ENCODE peak calls at places on chromosome 2, in five cellular contexts. B, G, L, P and T are unnamed samples.

GRCh38 chr2:64262068-64262467 is 117.8 kb upstream of the PELI1 start:
- DNase-seq in B (no peak), G (peak), L (peak), P (no peak), T (no peak)

GRCh38 chr2:208042041-208042440 is 16.7 kb upstream of the PLEKHM3 start:
- DNase-seq in B (no peak), G (peak), L (no peak), P (no peak), T (no peak)

GRCh38 chr2:96906719-96907404 is 37.0 kb upstream of the SEMA4C start:
- DNase-seq in B (no peak), G (no peak), L (peak), P (no peak), T (no peak)

GRCh38 chr2:201194097-201194496 is 11.2 kb downstream of the CASP10 start:
- DNase-seq in B (no peak), G (no peak), L (no peak), P (peak), T (no peak)

GRCh38 chr2:160050147-160050546 is 12.3 kb downstream of the PLA2R1 start:
- DNase-seq in B (no peak), G (no peak), L (no peak), P (no peak), T (no peak)

GRCh38 chr2:191974676-191975075 is 127.8 kb upstream of the CAVIN2 start:
- DNase-seq in B (no peak), G (no peak), L (no peak), P (no peak), T (no peak)

GRCh38 chr2:196758474-196759377 is 40.8 kb downstream of the GTF3C3 start:
- DNase-seq in B (no peak), G (no peak), L (no peak), P (no peak), T (no peak)

GRCh38 chr2:235300368-235301201 is 193.3 kb upstream of the AGAP1 start:
- DNase-seq in B (no peak), G (no peak), L (no peak), P (no peak), T (no peak)

GRCh38 chr2:215970425-215970824 is 42.9 kb downstream of the MREG start:
- DNase-seq in B (no peak), G (no peak), L (no peak), P (no peak), T (no peak)

GRCh38 chr2:113174369-113174735 is 581 bp downstream of the PSD4 start:
- DNase-seq in B (no peak), G (no peak), L (no peak), P (no peak), T (no peak)

GRCh38 chr2:43222472-43223146 is 3.8 kb downstream of the ZFP36L2 start:
- DNase-seq in B (no peak), G (no peak), L (no peak), P (no peak), T (no peak)

DNA sequence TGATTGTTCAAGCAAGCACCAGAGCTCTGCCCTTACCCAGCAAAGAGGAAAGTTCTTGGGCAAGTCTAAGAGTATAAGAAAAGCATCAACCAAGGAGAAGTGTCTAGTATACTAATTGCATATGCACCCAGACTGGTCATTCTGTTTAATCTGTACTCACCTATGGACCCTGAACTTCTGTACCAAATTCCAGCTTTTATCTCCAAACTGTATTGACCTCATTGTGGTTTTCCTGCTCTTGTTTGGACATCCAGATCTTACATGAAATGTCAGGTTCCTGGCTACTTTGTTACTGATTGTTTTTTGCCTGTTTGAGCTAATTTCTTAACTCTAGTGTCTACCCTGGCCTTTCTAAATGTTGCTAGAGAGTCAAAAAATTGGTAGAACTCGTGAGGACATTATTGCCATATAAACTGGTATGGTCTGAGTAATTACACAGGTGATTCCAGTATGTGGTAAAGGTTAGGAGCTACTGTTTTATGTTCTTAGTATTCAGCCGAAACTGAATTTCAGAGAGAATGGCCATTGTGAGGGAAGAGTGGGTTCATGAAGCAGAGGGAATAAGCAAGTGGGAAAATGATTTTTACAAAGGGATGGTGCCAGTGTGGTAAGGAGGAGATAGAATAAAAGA is 146.3 kb downstream of the HNMT start:
- DNase-seq in B (no peak), G (peak), L (no peak), P (no peak), T (no peak)
- TF ChIP-seq SUZ12 in B (no peak), G (no peak), L (no peak), P (no peak), T (no peak)

GRCh38 chr2:239399404-239399999 is 1.3 kb downstream of the HDAC4 start:
- DNase-seq in B (no peak), G (peak), L (no peak), P (no peak), T (no peak)

GRCh38 chr2:239400000-239400831 is 604 bp downstream of the HDAC4 start:
- DNase-seq in B (no peak), G (peak), L (no peak), P (no peak), T (peak)

GRCh38 chr2:239396881-239397681 is 3.7 kb downstream of the HDAC4 start:
- DNase-seq in B (no peak), G (no peak), L (no peak), P (no peak), T (no peak)

GRCh38 chr2:239398536-239398935 is 2.3 kb downstream of the HDAC4 start:
- DNase-seq in B (no peak), G (no peak), L (no peak), P (no peak), T (no peak)

DNA sequence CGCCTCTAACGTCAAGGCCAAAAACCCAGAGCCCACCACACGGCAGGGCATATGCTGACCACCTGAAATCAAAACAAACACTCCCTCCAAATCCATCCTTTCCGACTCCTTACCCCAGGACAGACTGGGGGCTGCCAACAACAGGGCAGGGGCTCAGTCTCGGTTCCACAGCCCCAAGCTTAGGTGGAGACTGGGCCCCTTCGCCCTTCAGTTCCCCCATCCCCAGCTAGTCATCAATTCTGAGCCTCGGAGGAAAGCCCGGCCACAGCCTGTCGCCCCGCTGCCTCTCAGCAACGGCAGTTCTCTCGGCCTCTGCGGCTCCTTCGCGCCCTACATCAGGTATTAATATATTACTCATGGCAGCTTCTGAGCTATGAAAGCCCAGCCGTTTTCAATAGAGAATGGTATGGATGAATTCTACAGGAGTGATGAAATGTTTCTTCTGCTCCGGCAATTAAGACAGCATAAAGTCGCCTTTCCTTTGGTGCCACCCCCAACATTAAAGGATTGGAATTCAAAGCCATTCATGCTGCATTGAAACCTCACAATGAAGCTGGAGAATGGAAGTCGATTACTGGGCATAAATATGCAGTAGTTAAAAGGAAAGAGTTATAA is 2.9 kb downstream of the HDAC4 start:
- DNase-seq in B (no peak), G (no peak), L (no peak), P (no peak), T (no peak)
- TF ChIP-seq SUZ12 in B (no peak), G (no peak), L (no peak), P (no peak), T (no peak)

GRCh38 chr2:195307751-195308150 is 349.3 kb upstream of the SLC39A10 start:
- DNase-seq in B (peak), G (no peak), L (no peak), P (no peak), T (no peak)
- TF ChIP-seq SUZ12 in B (no peak), G (no peak), L (no peak), P (no peak), T (no peak)

GRCh38 chr2:166361351-166362153 is 14.2 kb downstream of the SCN9A start:
- DNase-seq in B (no peak), G (peak), L (no peak), P (no peak), T (no peak)

GRCh38 chr2:166365239-166365638 is 10.5 kb downstream of the SCN9A start:
- DNase-seq in B (no peak), G (no peak), L (no peak), P (no peak), T (no peak)

GRCh38 chr2:166360906-166361305 is 14.8 kb downstream of the SCN9A start:
- DNase-seq in B (no peak), G (no peak), L (no peak), P (no peak), T (no peak)

GRCh38 chr2:166364476-166365161 is 11.1 kb downstream of the SCN9A start:
- DNase-seq in B (no peak), G (no peak), L (no peak), P (no peak), T (no peak)

GRCh38 chr2:166365803-166366420 is 9.8 kb downstream of the SCN9A start:
- DNase-seq in B (no peak), G (no peak), L (no peak), P (no peak), T (no peak)
- TF ChIP-seq SUZ12 in B (no peak), G (no peak), L (no peak), P (no peak), T (no peak)

GRCh38 chr2:217858519-217859466 is 144.0 kb downstream of the TNS1 start:
- DNase-seq in B (no peak), G (peak), L (no peak), P (no peak), T (peak)
- TF ChIP-seq SUZ12 in B (no peak), G (no peak), L (no peak), P (no peak), T (no peak)

DNA sequence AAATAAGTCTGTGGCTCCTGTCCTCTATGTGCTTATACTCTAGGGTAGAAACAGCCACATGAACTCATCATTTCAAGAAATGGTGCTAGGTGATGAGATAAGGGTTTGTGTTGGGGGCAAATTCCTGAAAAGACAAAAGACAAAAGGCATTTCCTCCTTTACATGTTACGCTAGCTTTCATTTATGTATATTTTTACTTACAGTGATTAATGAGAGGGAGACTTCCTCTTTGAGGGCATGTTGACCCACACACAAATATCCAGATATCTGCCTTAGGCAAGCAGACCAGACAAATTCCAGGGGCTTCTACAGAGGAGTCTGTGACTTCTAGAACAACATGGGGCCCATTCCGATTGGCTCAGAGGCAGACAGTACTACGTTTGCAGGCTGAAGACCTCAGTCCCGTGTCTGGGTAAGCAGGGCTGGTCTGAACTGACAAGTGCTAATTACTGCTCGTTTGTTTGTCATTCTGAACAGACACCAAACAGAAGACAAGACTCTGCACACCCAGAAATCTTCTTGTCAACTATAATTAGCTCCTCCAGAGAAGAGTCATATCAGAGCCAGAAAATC is 74.8 kb upstream of the ST6GAL2 start:
- DNase-seq in B (no peak), G (no peak), L (no peak), P (no peak), T (no peak)
- TF ChIP-seq SUZ12 in B (no peak), G (no peak), L (no peak), P (no peak), T (no peak)

DNA sequence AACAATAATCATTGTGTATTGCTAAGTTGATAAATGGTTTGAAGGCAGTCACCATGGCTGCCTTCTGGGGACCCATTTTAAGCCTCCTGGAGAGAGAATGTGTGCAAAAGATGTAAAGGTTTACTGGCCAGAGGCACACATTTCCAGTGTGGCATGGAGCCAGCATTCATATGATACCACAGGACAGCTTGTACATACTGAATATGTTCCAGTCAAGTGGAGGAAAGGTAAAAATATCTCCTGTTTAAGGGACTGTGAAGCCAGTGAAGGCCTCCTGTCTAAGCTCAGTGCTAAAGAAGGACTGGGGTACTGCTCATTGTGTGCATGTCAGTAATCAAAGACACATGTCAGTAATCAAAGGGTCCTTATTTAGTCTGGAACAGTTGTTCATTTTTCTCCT is 119.2 kb downstream of the BABAM2 start:
- DNase-seq in B (no peak), G (no peak), L (no peak), P (no peak), T (no peak)
- TF ChIP-seq SUZ12 in B (no peak), G (no peak), L (no peak), P (no peak), T (no peak)